ENCODE peak calls at places on chromosomes 11 and 22, in nine cellular contexts. E, A, L, I, U, W, K, Z and D are unnamed samples.
A peak's percentile ranks its signal among the peaks of the same experiment; 100 is the strongest.

GRCh38 chr22:37162221-37163095 is 12.7 kb upstream of the IL2RB start:
- DNase-seq in E (no peak), A (no peak), L (no peak), I (no peak), U (no peak), W (no peak), K (peak; percentile 26), Z (peak; percentile 58), D (no peak)

GRCh38 chr11:124796312-124796711 is 3.9 kb downstream of the MSANTD2 start:
- DNase-seq in E (no peak), A (no peak), L (no peak), I (no peak), U (no peak), W (no peak), K (no peak), Z (no peak), D (no peak)

GRCh38 chr11:313787-314547 is at the start of gene IFITM1:
- DNase-seq in E (peak; percentile 73), A (peak; percentile 19), L (peak; percentile 80), I (no peak), U (no peak), W (peak; percentile 86), K (peak; percentile 81), Z (peak; percentile 72), D (no peak)

GRCh38 chr11:72782081-72782920 is 11.5 kb downstream of the STARD10 start:
- DNase-seq in E (peak; percentile 18), A (no peak), L (no peak), I (no peak), U (peak; percentile 65), W (no peak), K (no peak), Z (no peak), D (no peak)

GRCh38 chr11:17378655-17379054 is 9.8 kb downstream of the KCNJ11 start:
- DNase-seq in E (no peak), A (no peak), L (no peak), I (no peak), U (no peak), W (no peak), K (no peak), Z (no peak), D (no peak)

GRCh38 chr22:44335903-44336803 is 23.4 kb upstream of the SHISAL1 start:
- DNase-seq in E (peak; percentile 22), A (peak; percentile 41), L (no peak), I (no peak), U (peak; percentile 37), W (no peak), K (no peak), Z (no peak), D (no peak)

GRCh38 chr11:67648140-67648795 is 2.3 kb downstream of the ACY3 start:
- DNase-seq in E (peak; percentile 95), A (no peak), L (no peak), I (no peak), U (peak; percentile 63), W (no peak), K (no peak), Z (no peak), D (peak; percentile 66)

GRCh38 chr22:49530671-49531532 is 296.8 kb downstream of the BRD1 start:
- DNase-seq in E (no peak), A (no peak), L (no peak), I (no peak), U (no peak), W (no peak), K (no peak), Z (peak; percentile 41), D (no peak)

GRCh38 chr11:95924414-95924760 is 480 bp upstream of the MTMR2 start:
- DNase-seq in E (no peak), A (peak; percentile 76), L (no peak), I (no peak), U (no peak), W (peak; percentile 73), K (peak; percentile 43), Z (no peak), D (no peak)

GRCh38 chr11:65444314-65445051 is 21.9 kb downstream of the NEAT1 start:
- DNase-seq in E (no peak), A (peak; percentile 3), L (no peak), I (no peak), U (no peak), W (peak; percentile 33), K (peak; percentile 43), Z (peak; percentile 78), D (no peak)

GRCh38 chr11:55942785-55943392 is 6.7 kb upstream of the OR5I1 start:
- DNase-seq in E (peak; percentile 32), A (peak; percentile 77), L (peak; percentile 2), I (no peak), U (no peak), W (peak; percentile 4), K (peak; percentile 1), Z (no peak), D (no peak)

GRCh38 chr11:128853556-128853955 is 13.5 kb downstream of the KCNJ1 start:
- DNase-seq in E (no peak), A (no peak), L (no peak), I (no peak), U (no peak), W (no peak), K (no peak), Z (no peak), D (no peak)

GRCh38 chr22:43983808-43984207 is 28.6 kb downstream of the SAMM50 start:
- DNase-seq in E (no peak), A (no peak), L (no peak), I (no peak), U (no peak), W (no peak), K (no peak), Z (no peak), D (no peak)

GRCh38 chr11:7512525-7513209 is 1.1 kb upstream of the PPFIBP2 start:
- DNase-seq in E (peak; percentile 91), A (no peak), L (no peak), I (no peak), U (peak; percentile 79), W (peak; percentile 49), K (peak; percentile 15), Z (peak; percentile 94), D (no peak)

GRCh38 chr22:33038131-33038772 is 19.9 kb downstream of the SYN3 start:
- DNase-seq in E (no peak), A (no peak), L (no peak), I (no peak), U (no peak), W (no peak), K (no peak), Z (no peak), D (no peak)

GRCh38 chr11:62410972-62411371 is 7.9 kb upstream of the SCGB1A1 start:
- DNase-seq in E (no peak), A (no peak), L (no peak), I (no peak), U (no peak), W (no peak), K (no peak), Z (no peak), D (no peak)

GRCh38 chr11:72684236-72684912 is 10.2 kb upstream of the PDE2A start:
- DNase-seq in E (peak; percentile 71), A (peak; percentile 82), L (no peak), I (peak; percentile 81), U (peak; percentile 68), W (peak; percentile 69), K (peak; percentile 65), Z (peak; percentile 84), D (no peak)

GRCh38 chr22:21032843-21033688 is 705 bp upstream of the SLC7A4 start:
- DNase-seq in E (no peak), A (no peak), L (no peak), I (no peak), U (no peak), W (no peak), K (no peak), Z (no peak), D (no peak)

GRCh38 chr11:92552942-92553341 is 328.3 kb downstream of the FAT3 start:
- DNase-seq in E (no peak), A (peak; percentile 42), L (no peak), I (no peak), U (no peak), W (peak; percentile 31), K (no peak), Z (no peak), D (no peak)
- TF ChIP-seq CTCF in E (peak; percentile 28), A (peak; percentile 54), L (no peak), I (no peak), U (no peak), W (no peak), K (no peak), Z (no peak), D (peak; percentile 65)

GRCh38 chr11:60866911-60867870 is at the start of gene ZP1:
- DNase-seq in E (no peak), A (peak; percentile 47), L (no peak), I (no peak), U (peak; percentile 24), W (no peak), K (no peak), Z (no peak), D (no peak)
- TF ChIP-seq CTCF in E (no peak), A (no peak), L (no peak), I (no peak), U (no peak), W (no peak), K (no peak), Z (no peak), D (no peak)

DNA sequence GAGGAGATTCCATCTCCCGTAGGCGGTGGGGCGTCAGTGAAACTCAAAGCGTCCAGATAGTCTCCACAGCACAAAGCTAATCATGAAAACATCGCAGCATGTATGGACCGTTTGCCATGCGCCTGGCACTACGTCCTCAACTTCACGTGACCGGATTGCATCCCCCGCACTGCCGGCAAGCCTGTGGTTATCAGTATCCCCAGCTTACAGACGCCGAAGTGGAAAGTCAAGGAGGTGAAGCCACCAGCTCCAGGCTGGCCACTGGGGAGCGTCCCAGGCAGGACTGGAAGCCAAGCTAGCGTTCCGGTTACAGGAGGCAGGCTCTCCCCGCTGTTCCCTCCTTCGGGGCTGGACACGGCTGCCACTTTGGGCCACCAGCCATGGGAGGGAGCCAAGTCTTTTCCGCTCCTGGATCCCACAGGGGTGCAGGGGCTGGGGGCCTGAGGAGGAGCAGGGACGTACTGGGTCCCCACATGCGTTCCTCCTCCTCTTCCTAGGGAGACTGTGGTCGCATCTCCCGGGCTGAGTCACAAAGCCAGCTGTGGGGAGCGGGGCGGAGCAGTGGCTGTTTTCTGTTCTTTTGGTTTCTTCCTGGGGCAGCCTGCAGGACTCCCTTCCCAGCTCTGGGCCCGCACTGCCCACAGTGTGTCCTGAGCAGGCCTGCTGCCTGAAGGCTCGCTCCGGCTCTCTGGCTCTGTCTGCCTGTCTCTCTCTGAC is 4.3 kb upstream of the OSBPL5 start:
- DNase-seq in E (no peak), A (peak; percentile 52), L (no peak), I (peak; percentile 39), U (peak; percentile 34), W (peak; percentile 66), K (peak; percentile 82), Z (peak; percentile 80), D (no peak)
- TF ChIP-seq CTCF in E (no peak), A (peak; percentile 21), L (peak; percentile 7), I (no peak), U (no peak), W (peak; percentile 4), K (no peak), Z (no peak), D (no peak)

DNA sequence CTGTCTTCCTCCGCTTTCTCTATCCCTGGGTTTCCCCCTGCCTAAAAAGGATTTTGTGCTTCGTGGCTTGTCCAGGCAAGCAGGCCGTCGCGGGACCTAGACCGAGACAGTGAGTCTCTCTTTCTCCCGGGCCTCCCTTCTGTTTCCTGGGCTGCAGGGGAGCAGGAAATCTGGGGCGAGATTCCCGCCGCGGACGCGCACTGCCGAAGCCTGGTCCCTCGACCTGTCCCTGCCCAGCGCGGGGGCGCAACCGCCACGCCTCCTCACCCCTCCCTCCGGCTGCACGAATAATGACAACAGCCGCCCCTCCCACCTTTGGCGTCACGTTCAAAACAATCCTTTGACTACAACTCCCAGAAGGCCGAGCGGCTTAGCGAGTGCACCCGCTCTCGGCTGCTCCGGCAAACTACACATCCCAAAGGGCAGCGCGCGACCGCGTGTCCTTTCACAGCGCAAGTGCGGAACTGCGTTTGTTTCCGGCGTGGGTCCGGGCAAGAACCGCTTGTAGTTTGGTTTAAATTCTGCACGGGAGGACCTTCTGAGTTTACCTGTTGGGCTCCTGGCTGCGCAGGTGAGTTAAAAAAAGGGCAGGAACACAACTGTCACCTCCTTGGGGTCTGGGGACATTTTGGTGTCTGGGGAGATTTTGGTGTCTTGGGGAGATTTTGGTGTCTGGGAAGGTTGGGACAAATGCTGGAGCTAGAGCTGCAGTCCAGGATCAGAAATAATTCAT is at the start of gene CLP1:
- DNase-seq in E (peak; percentile 99), A (peak; percentile 100), L (peak; percentile 95), I (peak; percentile 99), U (peak; percentile 99), W (peak; percentile 98), K (peak; percentile 99), Z (peak; percentile 99), D (peak; percentile 98)
- TF ChIP-seq CTCF in E (no peak), A (no peak), L (no peak), I (no peak), U (no peak), W (no peak), K (no peak), Z (no peak), D (no peak)